ENCODE peak calls at places on chromosomes 3 and 15, in six cellular contexts. W is GM23248, M is IMR-90, A is neural progenitor cell, B is fibroblast of lung, O is left ventricle myocardium inferior. E is an unnamed sample. For H3K4me1 and H3K36me3, the result is how much of the 10 kb centered on the place peaks cover.

GRCh38 chr3:134445631-134446030 is 40.2 kb downstream of the ANAPC13 start:
- DNase-seq in M (no peak), W (peak), A (no peak), O (no peak), B (peak), E (no peak)

GRCh38 chr15:85588657-85589056 is 206.1 kb downstream of the KLHL25 start:
- DNase-seq in O (no peak), M (peak), W (peak), B (peak), A (no peak), E (no peak)

GRCh38 chr15:99440551-99441426 is 125.0 kb upstream of the MEF2A start:
- DNase-seq in O (no peak), A (no peak), W (no peak), M (no peak), B (no peak), E (no peak)

GRCh38 chr3:46705022-46705530 is 3.9 kb downstream of the TMIE start:
- DNase-seq in B (peak), W (peak), M (peak), O (peak), A (peak), E (peak)

GRCh38 chr15:61205427-61205826 is 23.7 kb downstream of the RORA start:
- DNase-seq in B (peak), W (peak), M (no peak), O (no peak), A (no peak), E (no peak)

GRCh38 chr15:88709960-88710715 is 71.3 kb downstream of the ISG20 start:
- DNase-seq in M (no peak), B (no peak), W (no peak), A (no peak), O (no peak), E (no peak)

GRCh38 chr15:25624504-25625172 is 185.8 kb upstream of the UBE3A start:
- DNase-seq in A (no peak), B (no peak), O (peak), M (no peak), W (peak), E (no peak)

GRCh38 chr15:85154061-85154460 is 172.4 kb downstream of the PDE8A start:
- DNase-seq in W (no peak), B (no peak), A (no peak), M (no peak), O (no peak), E (no peak)

GRCh38 chr3:126983653-126984390 is 907 bp downstream of the PLXNA1 start:
- DNase-seq in O (no peak), B (no peak), A (peak), W (peak), M (no peak), E (no peak)

GRCh38 chr3:195236076-195236798 is 34.7 kb downstream of the XXYLT1 start:
- DNase-seq in B (no peak), A (no peak), W (no peak), M (no peak), O (no peak), E (no peak)

GRCh38 chr3:53807117-53807521 is 39.1 kb downstream of the CHDH start:
- DNase-seq in M (no peak), B (no peak), W (no peak), A (no peak), O (no peak), E (no peak)

GRCh38 chr15:67064607-67065530 is 533 bp upstream of the SMAD3 start:
- DNase-seq in W (no peak), A (peak), B (peak), M (no peak), O (peak), E (no peak)

GRCh38 chr3:177201707-177202397 is 4.6 kb upstream of the TBL1XR1 start:
- DNase-seq in M (peak), O (no peak), W (no peak), B (peak), A (no peak), E (peak)

GRCh38 chr3:791442-791841 is 301.4 kb upstream of the CNTN6 start:
- DNase-seq in M (no peak), W (no peak), A (no peak), B (no peak), O (no peak), E (no peak)

GRCh38 chr15:73650387-73651126 is 17.4 kb upstream of the NPTN start:
- DNase-seq in M (peak), B (no peak), O (no peak), A (no peak), W (peak), E (no peak)

GRCh38 chr3:178551916-178552321 is 15.7 kb downstream of the KCNMB2 start:
- DNase-seq in A (no peak), O (no peak), M (peak), B (peak), W (peak), E (no peak)

GRCh38 chr15:74768771-74769342 is 13.0 kb upstream of the CSK start:
- DNase-seq in B (peak), A (peak), W (peak), M (peak), O (peak), E (peak)

GRCh38 chr3:196499061-196499460 is 4.5 kb downstream of the RNF168 start:
- DNase-seq in O (no peak), W (peak), A (no peak), M (peak), B (peak), E (no peak)

GRCh38 chr3:4060064-4060463 is 243.1 kb upstream of the SETMAR start:
- DNase-seq in O (no peak), A (peak), W (no peak), M (no peak), B (peak), E (no peak)

GRCh38 chr3:100650651-100651611 is 41.5 kb downstream of the ADGRG7 start:
- DNase-seq in B (peak), W (peak), O (no peak), M (peak), A (no peak), E (no peak)

GRCh38 chr3:169323580-169324453 is 339.7 kb downstream of the MECOM start:
- DNase-seq in W (peak), O (peak), B (peak), M (peak), A (no peak), E (no peak)

GRCh38 chr3:66554178-66554577 is 53.4 kb upstream of the LRIG1 start:
- DNase-seq in M (peak), W (peak), B (peak), O (no peak), A (no peak), E (no peak)

GRCh38 chr3:12235691-12236090 is 53.2 kb upstream of the PPARG start:
- DNase-seq in A (no peak), B (peak), W (peak), M (peak), O (no peak), E (no peak)

GRCh38 chr15:21270474-21270873 is 169.8 kb downstream of the POTEB3 start:
- DNase-seq in B (no peak), O (no peak), M (no peak), W (no peak), A (no peak), E (no peak)

GRCh38 chr3:112293368-112294321 is at the start of gene SLC9C1:
- DNase-seq in B (peak), A (peak), M (peak), W (peak), O (no peak), E (no peak)

GRCh38 chr15:72866866-72867616 is 83.5 kb upstream of the ADPGK start:
- DNase-seq in A (no peak), W (no peak), B (no peak), M (no peak), O (no peak), E (no peak)

GRCh38 chr15:77515613-77516012 is 94.9 kb downstream of the HMG20A start:
- DNase-seq in A (no peak), M (no peak), W (no peak), O (no peak), B (no peak), E (no peak)

GRCh38 chr15:39919396-39919739 is 698 bp downstream of the GPR176 start:
- DNase-seq in B (no peak), A (peak), W (no peak), O (no peak), M (no peak), E (no peak)

GRCh38 chr15:56886450-56886856 is 32.0 kb upstream of the TCF12 start:
- DNase-seq in W (peak), B (no peak), M (peak), O (no peak), A (peak), E (no peak)

GRCh38 chr15:45795487-45796069 is 160.7 kb downstream of the SQOR start:
- DNase-seq in O (no peak), M (peak), B (no peak), W (peak), A (peak), E (no peak)

GRCh38 chr3:12299026-12299425 is 10.2 kb downstream of the PPARG start:
- DNase-seq in W (no peak), A (no peak), O (no peak), M (no peak), B (no peak), E (no peak)

GRCh38 chr3:154294016-154294415 is 30.3 kb downstream of the DHX36 start:
- DNase-seq in M (no peak), O (no peak), A (no peak), W (no peak), B (no peak), E (no peak)

GRCh38 chr15:42384597-42384996 is 25.3 kb downstream of the CAPN3 start:
- DNase-seq in O (no peak), A (no peak), M (no peak), W (no peak), B (no peak), E (no peak)

GRCh38 chr3:54122802-54123537 is 618 bp downstream of the CACNA2D3 start:
- DNase-seq in W (no peak), A (peak), M (no peak), B (no peak), O (no peak), E (no peak)

GRCh38 chr3:179196098-179196497 is 47.9 kb downstream of the PIK3CA start:
- DNase-seq in B (peak), M (peak), O (no peak), A (no peak), W (peak), E (no peak)

GRCh38 chr3:14821151-14821550 is 2.4 kb downstream of the FGD5 start:
- DNase-seq in M (no peak), B (no peak), O (no peak), W (no peak), A (no peak), E (no peak)

GRCh38 chr3:25428003-25428861 is at the start of gene RARB:
- DNase-seq in O (peak), M (peak), B (peak), A (peak), W (peak), E (no peak)

GRCh38 chr3:25428950-25429349 is 887 bp downstream of the RARB start:
- DNase-seq in W (no peak), M (no peak), A (no peak), B (peak), O (no peak), E (no peak)

GRCh38 chr3:25430942-25431570 is 3.0 kb downstream of the RARB start:
- DNase-seq in B (no peak), W (no peak), M (no peak), O (no peak), A (no peak), E (no peak)

GRCh38 chr3:25429960-25430941 is 2.2 kb downstream of the RARB start:
- DNase-seq in B (peak), O (no peak), W (no peak), A (no peak), M (peak), E (no peak)

DNA sequence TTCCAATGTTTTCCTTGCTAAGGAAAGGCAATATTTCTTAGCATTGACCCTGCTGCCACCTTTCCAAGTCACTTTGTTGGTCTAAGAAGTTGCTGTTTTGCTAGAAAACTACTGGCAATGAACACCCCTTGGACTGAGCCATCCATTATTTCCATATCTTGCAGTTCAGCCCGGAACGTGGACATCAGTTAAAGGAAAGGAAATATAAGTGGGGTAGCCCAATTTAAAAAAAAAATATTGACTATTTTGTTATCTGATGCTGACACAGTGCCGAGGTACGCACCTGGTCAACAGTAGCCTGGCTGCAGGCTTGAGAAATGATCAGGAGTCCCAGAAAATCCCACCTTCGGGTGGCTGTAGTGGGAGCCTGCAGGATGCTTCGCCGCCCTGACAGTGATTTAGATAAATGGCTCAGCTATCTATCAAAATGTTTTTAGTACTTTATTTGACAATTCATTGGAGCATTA is 1.4 kb downstream of the RARB start:
- DNase-seq in M (no peak), O (no peak), B (no peak), W (no peak), A (no peak), E (no peak)
- H3K4me1 ChIP-seq in M (under half), O (half or more), B (under half), W (under half), A (half or more), E (under half)

GRCh38 chr3:42189746-42190145 is 76.2 kb downstream of the CCK start:
- DNase-seq in M (no peak), A (no peak), W (no peak), O (no peak), B (no peak), E (no peak)
- H3K36me3 ChIP-seq in M (under half), A (under half), W (under half), O (under half), B (under half), E (under half)

GRCh38 chr3:141305436-141305835 is 62.9 kb upstream of the ZBTB38 start:
- DNase-seq in O (no peak), M (peak), A (peak), W (peak), B (peak), E (no peak)

GRCh38 chr3:141308588-141309218 is 59.6 kb upstream of the ZBTB38 start:
- DNase-seq in O (peak), W (peak), A (peak), B (peak), M (peak), E (no peak)

GRCh38 chr3:141307351-141308059 is 60.8 kb upstream of the ZBTB38 start:
- DNase-seq in M (no peak), O (no peak), W (no peak), B (no peak), A (no peak), E (no peak)

GRCh38 chr3:141306276-141306675 is 62.0 kb upstream of the ZBTB38 start:
- DNase-seq in W (peak), B (no peak), M (peak), O (no peak), A (no peak), E (no peak)

GRCh38 chr3:141306922-141307321 is 61.4 kb upstream of the ZBTB38 start:
- DNase-seq in W (peak), O (no peak), A (no peak), B (no peak), M (no peak), E (no peak)
- H3K4me1 ChIP-seq in W (under half), O (under half), A (under half), B (under half), M (under half), E (half or more)

GRCh38 chr15:43795997-43796396 is 3.9 kb downstream of the SERF2 start:
- DNase-seq in M (no peak), B (no peak), W (no peak), A (no peak), O (no peak), E (no peak)

GRCh38 chr15:43800286-43801136 is at the start of gene HYPK:
- DNase-seq in A (peak), B (peak), W (peak), M (peak), O (peak), E (peak)

GRCh38 chr15:43799209-43799944 is 643 bp downstream of the SERINC4 start:
- DNase-seq in B (no peak), M (no peak), A (no peak), W (peak), O (no peak), E (no peak)

GRCh38 chr15:43796566-43796965 is 3.5 kb downstream of the SERINC4 start:
- DNase-seq in B (no peak), O (no peak), W (no peak), M (no peak), A (no peak), E (no peak)

DNA sequence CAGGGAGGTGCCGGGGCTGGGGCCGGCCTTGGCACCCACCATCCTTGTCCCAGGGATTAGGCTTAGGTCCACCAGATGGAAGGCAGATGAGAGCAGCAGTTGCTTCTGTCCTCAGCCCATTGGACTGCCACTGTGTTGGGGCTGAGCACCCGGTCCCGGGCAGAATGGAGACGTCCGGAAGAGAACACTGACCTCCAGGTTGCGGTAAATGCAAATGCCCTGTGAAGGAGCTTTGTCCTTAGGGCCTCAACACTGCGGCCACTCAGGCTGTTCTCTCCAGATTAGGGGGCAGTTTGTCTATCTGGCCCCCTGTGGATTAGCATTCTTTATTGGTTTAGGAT is at the start of gene SERINC4:
- DNase-seq in W (no peak), B (no peak), O (no peak), A (peak), M (no peak), E (no peak)
- H3K36me3 ChIP-seq in W (under half), B (under half), O (half or more), A (under half), M (under half), E (under half)

GRCh38 chr3:158918008-158918407 is 116.2 kb downstream of the MFSD1 start:
- DNase-seq in B (peak), A (peak), M (peak), O (no peak), W (peak), E (no peak)
- H3K4me1 ChIP-seq in B (under half), A (under half), M (under half), O (under half), W (under half), E (under half)

GRCh38 chr15:44489464-44489863 is 47.5 kb upstream of the EIF3J start:
- DNase-seq in B (peak), O (no peak), A (no peak), W (peak), M (peak), E (no peak)

GRCh38 chr15:44492040-44492439 is 44.9 kb upstream of the EIF3J start:
- DNase-seq in B (no peak), O (no peak), M (no peak), W (no peak), A (no peak), E (no peak)

GRCh38 chr15:44492672-44493071 is 44.3 kb upstream of the EIF3J start:
- DNase-seq in A (no peak), W (no peak), B (no peak), M (no peak), O (no peak), E (no peak)

GRCh38 chr15:44485880-44486279 is 51.1 kb upstream of the EIF3J start:
- DNase-seq in M (no peak), W (no peak), O (no peak), A (no peak), B (no peak), E (no peak)

DNA sequence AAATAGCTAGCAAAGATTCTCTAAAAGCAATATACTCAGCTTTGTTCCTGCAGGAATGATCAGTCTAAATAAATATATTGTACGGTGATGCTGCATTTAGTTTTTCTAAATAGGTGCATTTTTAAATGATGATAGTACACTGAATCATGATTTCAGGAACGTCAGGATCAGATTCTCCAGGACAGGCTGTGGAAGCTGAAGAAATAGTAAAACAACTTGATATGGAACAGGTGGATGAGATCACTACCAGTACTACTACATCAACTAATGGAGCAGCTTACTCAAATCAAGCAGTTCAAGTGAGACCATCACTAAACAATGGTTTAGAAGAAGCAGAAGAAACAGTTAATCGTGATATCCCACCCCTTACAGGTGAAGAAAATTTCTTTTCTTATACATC is 46.3 kb upstream of the EIF3J start:
- DNase-seq in M (peak), O (no peak), B (peak), A (no peak), W (peak), E (no peak)
- H3K36me3 ChIP-seq in M (under half), O (half or more), B (under half), A (under half), W (under half), E (under half)

E was measured in CD8-positive, alpha-beta memory T cell.